ENCODE peak calls at places on chromosomes 4 and X, in four cellular contexts. M, N, I and R are unnamed samples. For H3K36me3, the result is how much of the 10 kb centered on the place peaks cover.

GRCh38 chrX:69305333-69306062 is 140.2 kb upstream of the PJA1 start:
- DNase-seq in M (no peak), N (peak), I (no peak), R (peak)

GRCh38 chr4:7867701-7868429 is 71.8 kb downstream of the AFAP1 start:
- DNase-seq in I (peak), M (peak), N (no peak), R (no peak)

GRCh38 chr4:76984788-76985211 is 35.2 kb downstream of the SEPTIN11 start:
- DNase-seq in N (no peak), M (peak), I (peak), R (peak)

GRCh38 chrX:16869393-16870094 is 618 bp downstream of the RBBP7 start:
- DNase-seq in N (peak), I (peak), M (peak), R (peak)

GRCh38 chr4:8612646-8613045 is 20.1 kb downstream of the CPZ start:
- DNase-seq in M (no peak), N (no peak), I (no peak), R (no peak)

GRCh38 chrX:136047969-136048368 is 62.7 kb downstream of the SLC9A6 start:
- DNase-seq in N (no peak), I (peak), M (peak), R (no peak)

GRCh38 chr4:102263024-102263787 is 82.1 kb downstream of the SLC39A8 start:
- DNase-seq in M (peak), N (no peak), I (peak), R (peak)

GRCh38 chrX:133454525-133455323 is 39.4 kb upstream of the GPC4 start:
- DNase-seq in I (no peak), N (no peak), M (no peak), R (no peak)

GRCh38 chrX:11704725-11705495 is 39.2 kb upstream of the ARHGAP6 start:
- DNase-seq in M (peak), I (peak), N (no peak), R (no peak)

GRCh38 chrX:13334491-13334890 is 14.6 kb upstream of the ATXN3L start:
- DNase-seq in I (no peak), N (no peak), M (peak), R (no peak)

GRCh38 chrX:69428216-69428615 is 75.9 kb upstream of the NALF2 start:
- DNase-seq in I (no peak), M (no peak), N (no peak), R (no peak)

GRCh38 chr4:12472082-12472481 is 1012.1 kb downstream of the RAB28 start:
- DNase-seq in I (no peak), N (no peak), M (no peak), R (no peak)

GRCh38 chrX:141714680-141715079 is 16.1 kb upstream of the SPANXD start:
- DNase-seq in N (no peak), M (no peak), I (no peak), R (no peak)

GRCh38 chr4:54902261-54902660 is 223.1 kb downstream of the KDR start:
- DNase-seq in N (no peak), I (no peak), M (peak), R (no peak)

GRCh38 chr4:82201303-82201702 is 172.5 kb downstream of the HNRNPD start:
- DNase-seq in I (no peak), N (no peak), M (no peak), R (no peak)

GRCh38 chr4:61853041-61853440 is 652.9 kb downstream of the ADGRL3 start:
- DNase-seq in N (no peak), M (no peak), I (no peak), R (no peak)

GRCh38 chr4:82423245-82424054 is 6.8 kb downstream of the HNRNPDL start:
- DNase-seq in I (peak), N (no peak), M (peak), R (no peak)

GRCh38 chrX:82775426-82775825 is 732.7 kb upstream of the POU3F4 start:
- DNase-seq in I (no peak), N (no peak), M (no peak), R (no peak)

GRCh38 chr4:179097741-179098140 is 1655.5 kb upstream of the AGA start:
- DNase-seq in I (peak), M (peak), N (peak), R (peak)

GRCh38 chr4:13750594-13750993 is 123.1 kb upstream of the BOD1L1 start:
- DNase-seq in I (no peak), N (no peak), M (no peak), R (no peak)

GRCh38 chrX:68930576-68931317 is 101.9 kb downstream of the EFNB1 start:
- DNase-seq in M (no peak), N (no peak), I (no peak), R (no peak)

GRCh38 chr4:127247293-127247952 is 385.3 kb upstream of the INTU start:
- DNase-seq in I (no peak), M (no peak), N (no peak), R (no peak)

GRCh38 chrX:106341823-106342222 is 173.7 kb downstream of the PWWP3B start:
- DNase-seq in N (no peak), I (no peak), M (no peak), R (no peak)

GRCh38 chrX:367866-368265 is 18.8 kb downstream of the PPP2R3B start:
- DNase-seq in N (no peak), I (no peak), M (no peak), R (no peak)
- H4K91ac ChIP-seq in N (no peak), I (no peak), M (no peak), R (no peak)

GRCh38 chr4:185710487-185710995 is 101.5 kb downstream of the SORBS2 start:
- DNase-seq in M (no peak), I (no peak), N (no peak), R (no peak)

GRCh38 chr4:185712350-185713024 is 99.5 kb downstream of the SORBS2 start:
- DNase-seq in M (no peak), N (no peak), I (no peak), R (no peak)

GRCh38 chr4:185711764-185712163 is 100.2 kb downstream of the SORBS2 start:
- DNase-seq in M (peak), I (peak), N (no peak), R (no peak)

GRCh38 chr4:185708348-185708747 is 103.6 kb downstream of the SORBS2 start:
- DNase-seq in I (no peak), M (peak), N (no peak), R (no peak)

GRCh38 chr4:185709802-185710486 is 102.0 kb downstream of the SORBS2 start:
- DNase-seq in M (no peak), I (no peak), N (no peak), R (no peak)
- H3K9ac ChIP-seq in M (no peak), I (peak), N (no peak), R (no peak)

GRCh38 chr4:39078829-39079228 is 16.8 kb downstream of the KLHL5 start:
- DNase-seq in M (no peak), N (no peak), I (no peak), R (no peak)
- H3K36me3 ChIP-seq in M (under half), N (under half), I (under half), R (under half)

GRCh38 chrX:39750246-39750790 is 347.4 kb downstream of the BCOR start:
- DNase-seq in N (no peak), I (no peak), M (no peak), R (no peak)

GRCh38 chrX:39750798-39751197 is 347.0 kb downstream of the BCOR start:
- DNase-seq in N (no peak), M (no peak), I (no peak), R (no peak)

GRCh38 chrX:39755152-39756032 is 342.4 kb downstream of the BCOR start:
- DNase-seq in I (peak), N (no peak), M (peak), R (peak)

GRCh38 chrX:39753296-39753996 is 344.3 kb downstream of the BCOR start:
- DNase-seq in N (no peak), I (no peak), M (peak), R (no peak)

GRCh38 chrX:39752820-39753219 is 344.9 kb downstream of the BCOR start:
- DNase-seq in I (peak), M (peak), N (no peak), R (no peak)
- H4K91ac ChIP-seq in I (no peak), M (no peak), N (no peak), R (no peak)

DNA sequence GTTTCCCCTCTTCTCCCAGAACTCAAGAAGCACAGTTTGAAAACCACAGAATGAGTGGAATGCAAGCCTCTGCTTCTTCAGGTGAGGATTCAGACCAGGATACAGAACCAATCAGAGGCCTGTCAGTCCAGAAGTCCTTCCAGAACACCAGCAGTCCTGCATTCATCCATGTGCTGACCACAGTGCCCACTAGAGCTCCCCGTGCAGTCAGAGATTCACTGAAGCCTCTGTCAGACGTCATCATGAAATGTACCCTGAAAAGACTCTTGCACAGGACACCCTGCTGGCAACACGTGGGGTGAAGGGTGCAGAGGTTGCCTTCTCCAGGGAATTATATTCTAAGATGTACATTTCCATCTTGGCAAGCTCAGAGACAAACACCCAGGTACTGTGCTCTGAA is 75.9 kb upstream of the LSM6 start:
- DNase-seq in N (no peak), M (no peak), I (no peak), R (no peak)
- H3K9ac ChIP-seq in N (no peak), M (no peak), I (no peak), R (no peak)

DNA sequence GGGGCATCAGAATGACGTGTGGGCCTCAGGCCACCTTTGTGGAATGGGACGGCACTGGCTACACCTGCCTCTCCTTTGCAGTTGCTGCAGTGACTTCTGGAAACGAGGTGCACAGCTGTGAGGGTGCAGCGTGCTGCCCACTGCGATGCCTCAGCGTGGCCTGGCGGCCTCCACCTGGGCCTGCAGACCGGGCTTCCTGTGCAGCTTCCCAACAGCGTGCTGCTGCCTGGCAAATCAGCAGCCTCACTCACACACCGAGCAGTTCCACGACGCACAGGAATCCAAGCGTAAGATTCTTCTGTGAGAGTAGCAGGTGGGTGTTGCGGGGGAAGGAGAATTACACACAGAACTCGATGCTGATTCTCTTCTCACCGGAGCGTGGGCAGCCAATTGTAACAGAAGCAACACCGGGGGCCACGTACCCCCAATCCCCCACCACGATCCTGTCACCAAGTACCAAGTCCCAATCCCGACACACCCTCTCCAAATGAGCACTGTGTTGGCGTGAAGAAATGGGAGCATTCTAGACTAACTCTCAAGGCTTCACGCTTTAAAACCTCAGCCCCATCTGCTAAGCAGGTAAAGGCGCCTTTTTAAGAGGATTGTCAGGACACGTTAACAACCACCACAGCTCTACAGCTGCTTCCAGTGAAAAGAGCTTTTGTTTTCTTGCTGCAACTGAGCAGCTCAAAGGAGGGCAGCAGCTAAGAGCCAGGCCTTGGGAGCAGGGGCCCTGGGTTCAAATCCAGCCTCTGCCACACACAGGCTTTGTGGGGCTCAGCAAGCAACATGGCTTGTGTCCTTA is 16.9 kb downstream of the WDR1 start:
- DNase-seq in M (no peak), I (no peak), N (no peak), R (no peak)
- H3K36me3 ChIP-seq in M (half or more), I (half or more), N (under half), R (under half)

GRCh38 chrX:118117069-118117405 is 427 bp upstream of the KLHL13 start:
- DNase-seq in N (no peak), M (no peak), I (no peak), R (no peak)
- H4K91ac ChIP-seq in N (no peak), M (peak), I (no peak), R (no peak)

GRCh38 chrX:149940015-149940716 is 1.9 kb upstream of the EOLA2 start:
- DNase-seq in N (peak), M (peak), I (peak), R (peak)
- H3K9ac ChIP-seq in N (peak), M (peak), I (peak), R (peak)

DNA sequence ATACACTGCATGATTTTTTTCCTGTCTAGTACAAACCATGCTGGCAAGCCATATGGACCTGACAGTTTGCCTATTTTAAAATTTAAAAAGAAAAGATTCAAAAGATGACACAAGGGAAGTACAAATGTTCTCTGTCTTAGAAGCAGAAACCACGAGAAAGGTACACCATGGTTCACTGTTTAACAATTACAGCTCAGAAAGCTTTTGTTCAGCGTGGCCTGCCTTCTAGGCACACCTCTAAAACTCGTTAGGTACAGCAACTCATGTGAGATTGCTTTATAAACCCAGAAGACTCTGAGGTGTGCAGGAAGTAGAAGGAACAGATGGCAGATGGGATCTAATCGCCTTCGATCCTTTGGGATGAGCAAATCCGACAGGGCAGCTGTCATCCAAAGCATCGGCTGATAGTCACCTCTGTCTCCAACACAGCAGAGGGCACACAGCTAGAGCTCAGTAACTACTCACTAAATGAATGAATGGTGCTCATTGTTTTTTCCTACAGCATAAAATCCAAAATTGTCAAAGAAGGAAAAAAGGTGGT is 35.5 kb upstream of the CENPU start:
- DNase-seq in N (no peak), M (no peak), I (no peak), R (no peak)
- H3K36me3 ChIP-seq in N (under half), M (under half), I (half or more), R (under half)

DNA sequence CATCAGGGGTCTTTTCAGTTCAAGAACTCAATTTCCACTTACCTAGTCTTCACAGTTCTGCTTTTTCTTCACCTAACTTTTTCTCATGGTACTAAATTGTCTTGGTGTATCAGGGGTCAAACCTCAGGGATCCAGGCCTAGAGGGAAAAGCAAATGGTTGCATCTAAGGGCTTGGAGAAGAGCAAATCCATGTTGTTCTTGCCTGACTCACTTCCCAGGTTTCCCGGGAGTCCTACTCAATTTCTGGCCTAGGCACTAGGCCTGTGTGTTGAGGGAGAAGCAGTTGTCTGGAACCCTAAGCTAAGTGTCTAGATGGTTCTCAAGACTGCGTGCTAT is 191.9 kb upstream of the STK26 start:
- DNase-seq in I (no peak), N (no peak), M (peak), R (no peak)
- H4K91ac ChIP-seq in I (no peak), N (peak), M (no peak), R (no peak)